ENCODE peak calls at places on chromosomes 12 and 14, in seven cellular contexts. M is progenitor cell of endocrine pancreas; I is upper lobe of left lung; O is mesothelial cell of epicardium; Z is type B pancreatic cell; J is nephron progenitor cell; F is activated CD8-positive, alpha-beta T cell treated with anti-CD3 and anti-CD28 coated beads for 36 hours. T is an unnamed sample.

GRCh38 chr14:54606178-54606577 is 39.2 kb downstream of the SAMD4A start:
- DNase-seq in M (no peak), I (peak; percentile 39), O (no peak), Z (no peak), J (no peak), F (no peak), T (no peak)

GRCh38 chr12:114636723-114637480 is 47.1 kb downstream of the TBX3 start:
- DNase-seq in M (no peak), I (no peak), O (no peak), Z (no peak), J (no peak), F (no peak), T (peak; percentile 22)

GRCh38 chr14:59098377-59098776 is 90.1 kb upstream of the DAAM1 start:
- DNase-seq in M (no peak), I (no peak), O (no peak), Z (no peak), J (no peak), F (no peak), T (no peak)

GRCh38 chr12:51393676-51394545 is 2.7 kb upstream of the GALNT6 start:
- DNase-seq in M (no peak), I (no peak), O (no peak), Z (no peak), J (no peak), F (peak; percentile 76), T (no peak)

GRCh38 chr12:113658030-113658655 is 186.5 kb upstream of the LHX5 start:
- DNase-seq in M (no peak), I (no peak), O (no peak), Z (no peak), J (no peak), F (no peak), T (no peak)

GRCh38 chr14:91607322-91608047 is 97.4 kb upstream of the PPP4R3A start:
- DNase-seq in M (no peak), I (no peak), O (no peak), Z (no peak), J (no peak), F (no peak), T (no peak)

GRCh38 chr14:37384870-37385596 is 187.3 kb downstream of the MIPOL1 start:
- DNase-seq in M (no peak), I (no peak), O (no peak), Z (no peak), J (no peak), F (no peak), T (no peak)

GRCh38 chr12:90028620-90029051 is 320.0 kb upstream of the ATP2B1 start:
- DNase-seq in M (no peak), I (no peak), O (no peak), Z (no peak), J (no peak), F (no peak), T (no peak)

GRCh38 chr12:124720687-124721500 is 142.8 kb downstream of the SCARB1 start:
- DNase-seq in M (no peak), I (no peak), O (peak; percentile 52), Z (no peak), J (peak; percentile 82), F (no peak), T (no peak)

GRCh38 chr14:79825046-79825521 is 386.2 kb downstream of the DIO2 start:
- DNase-seq in M (no peak), I (no peak), O (no peak), Z (no peak), J (no peak), F (no peak), T (no peak)

GRCh38 chr14:26863736-26864135 is 265.9 kb upstream of the NOVA1 start:
- DNase-seq in M (no peak), I (no peak), O (no peak), Z (no peak), J (no peak), F (no peak), T (no peak)

GRCh38 chr14:26870096-26870495 is 272.3 kb upstream of the NOVA1 start:
- DNase-seq in M (no peak), I (no peak), O (no peak), Z (no peak), J (no peak), F (no peak), T (no peak)

GRCh38 chr14:26870722-26871121 is 272.9 kb upstream of the NOVA1 start:
- DNase-seq in M (no peak), I (no peak), O (no peak), Z (no peak), J (no peak), F (no peak), T (no peak)

GRCh38 chr14:26866741-26867140 is 268.9 kb upstream of the NOVA1 start:
- DNase-seq in M (no peak), I (no peak), O (no peak), Z (no peak), J (no peak), F (no peak), T (no peak)

DNA sequence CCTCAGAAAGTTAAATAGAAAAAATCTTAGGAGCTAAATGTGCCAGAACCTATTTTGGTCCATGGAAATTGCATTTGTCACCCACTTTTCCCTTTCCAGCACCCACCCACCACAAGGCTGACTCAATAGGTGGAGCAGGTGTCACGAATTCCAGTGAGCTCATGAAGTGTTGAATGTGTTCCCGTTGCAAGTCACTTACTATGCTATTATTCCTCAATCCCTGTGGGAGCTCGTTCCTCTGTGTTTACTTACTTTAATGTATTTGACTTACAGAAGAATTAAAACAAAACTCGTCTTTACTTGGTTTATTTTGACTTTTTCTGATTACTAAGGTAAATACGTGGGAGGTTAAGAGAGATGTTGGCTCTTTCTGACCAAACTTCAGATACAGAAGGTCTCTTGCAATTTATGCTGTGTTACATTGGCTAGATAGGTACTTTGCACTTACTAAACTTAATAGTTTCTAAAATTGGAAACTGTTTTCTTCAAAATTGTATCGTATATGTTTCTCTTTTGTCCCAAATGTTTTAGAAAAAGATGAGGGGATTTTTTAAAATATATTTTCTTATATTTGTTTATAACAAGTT is 269.4 kb upstream of the NOVA1 start:
- DNase-seq in M (no peak), I (no peak), O (no peak), Z (no peak), J (no peak), F (no peak), T (no peak)
- TF ChIP-seq CTCF in M (no peak), I (no peak), O (no peak), Z (no peak), J (no peak), F (no peak), T (no peak)

GRCh38 chr12:49069507-49070346 is at the start of gene RHEBL1:
- DNase-seq in M (peak; percentile 98), I (peak; percentile 100), O (peak; percentile 98), Z (peak; percentile 98), J (peak; percentile 98), F (peak; percentile 100), T (peak; percentile 98)
- TF ChIP-seq CTCF in M (peak; percentile 39), I (no peak), O (no peak), Z (no peak), J (no peak), F (no peak), T (no peak)

GRCh38 chr12:48542300-48542928 is 17.0 kb downstream of the OR8S1 start:
- DNase-seq in M (no peak), I (no peak), O (no peak), Z (no peak), J (peak; percentile 21), F (peak; percentile 75), T (peak; percentile 8)
- TF ChIP-seq CTCF in M (peak; percentile 58), I (no peak), O (no peak), Z (peak; percentile 68), J (peak; percentile 43), F (peak; percentile 79), T (peak; percentile 63)

GRCh38 chr14:34981743-34982420 is 910 bp upstream of the SRP54 start:
- DNase-seq in M (no peak), I (no peak), O (peak; percentile 44), Z (no peak), J (peak; percentile 40), F (peak; percentile 64), T (peak; percentile 45)

GRCh38 chr14:34980337-34980900 is 2.4 kb upstream of the SRP54 start:
- DNase-seq in M (no peak), I (no peak), O (no peak), Z (no peak), J (no peak), F (no peak), T (no peak)

GRCh38 chr14:34983148-34983760 is 462 bp downstream of the SRP54 start:
- DNase-seq in M (no peak), I (peak; percentile 82), O (no peak), Z (no peak), J (no peak), F (no peak), T (no peak)

GRCh38 chr14:34985740-34986139 is 2.9 kb downstream of the SRP54 start:
- DNase-seq in M (no peak), I (no peak), O (no peak), Z (no peak), J (no peak), F (no peak), T (no peak)

DNA sequence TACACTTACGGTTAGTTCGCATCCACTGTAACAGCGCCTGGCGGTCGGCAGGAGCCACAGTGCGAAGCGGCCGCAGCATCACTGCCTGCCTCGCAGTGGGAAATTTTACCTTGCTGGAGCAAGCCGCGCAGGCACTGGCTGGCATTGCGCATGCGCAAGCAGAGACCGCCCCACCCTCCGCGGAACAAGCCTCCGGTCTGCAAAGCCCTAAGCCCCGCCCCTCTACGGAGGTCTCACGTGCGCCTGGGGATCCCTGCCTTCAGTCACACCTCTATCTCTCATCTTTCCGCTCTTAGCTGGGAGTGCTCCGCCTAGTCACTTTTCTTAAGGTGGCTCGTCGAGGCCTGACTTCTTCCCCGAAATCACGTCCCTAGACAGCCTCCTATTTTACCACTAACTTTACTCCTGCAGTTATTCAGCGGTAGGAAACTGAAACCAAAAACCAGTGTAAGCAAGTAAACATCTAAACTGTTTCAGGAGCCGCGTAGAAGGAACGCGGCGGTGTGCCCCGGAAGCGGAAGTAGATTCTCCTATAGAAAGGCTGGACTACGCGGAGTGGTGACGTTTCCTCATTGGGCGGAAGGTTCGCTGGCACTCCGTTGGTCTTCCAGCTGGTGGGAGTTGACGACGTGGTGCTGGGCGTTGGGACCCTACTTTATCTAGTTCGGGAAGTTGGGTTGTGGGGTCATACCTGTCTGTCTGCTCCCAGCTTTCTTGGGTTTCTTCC is at the start of gene SRP54:
- DNase-seq in M (peak; percentile 99), I (peak; percentile 97), O (peak; percentile 99), Z (peak; percentile 99), J (peak; percentile 99), F (peak; percentile 100), T (peak; percentile 98)
- TF ChIP-seq CTCF in M (peak; percentile 25), I (peak; percentile 18), O (no peak), Z (no peak), J (no peak), F (no peak), T (peak; percentile 13)

DNA sequence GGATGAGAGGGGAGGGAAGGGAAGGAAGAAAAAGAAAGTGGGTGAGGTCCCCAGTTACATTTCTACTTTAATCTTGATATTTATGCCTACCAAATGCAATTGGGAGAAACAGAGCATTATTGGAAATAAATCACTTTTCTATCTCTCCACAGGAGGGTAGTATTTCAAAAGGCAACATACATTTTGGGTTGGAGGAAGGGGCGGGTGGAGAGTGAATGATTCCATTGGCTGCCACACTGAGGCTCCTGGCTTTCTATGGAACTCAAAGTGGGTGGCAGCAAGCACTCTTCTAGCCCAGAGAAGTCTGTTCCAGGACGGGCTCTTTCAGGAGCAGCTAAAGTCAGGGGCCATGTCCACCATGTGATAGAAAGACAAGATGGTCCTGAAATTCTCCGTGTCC is 441.3 kb downstream of the DAD1 start:
- DNase-seq in M (no peak), I (no peak), O (no peak), Z (no peak), J (no peak), F (peak; percentile 26), T (no peak)
- TF ChIP-seq CTCF in M (no peak), I (no peak), O (no peak), Z (no peak), J (no peak), F (no peak), T (no peak)